ENCODE peak calls at places on chromosome 1, in four cellular contexts. One of them, this sample, is unnamed.

GRCh38 chr1:184189361-184189760 is 137.8 kb downstream of the TSEN15 start:
- DNase-seq in T-helper 17 cell: no peak
- DNase-seq in mammary epithelial cell: no peak
- DNase-seq in amygdala: no peak
- DNase-seq in this sample: no peak

GRCh38 chr1:222974496-222974895 is 159.7 kb downstream of the DISP1 start:
- DNase-seq in T-helper 17 cell: no peak
- DNase-seq in mammary epithelial cell: peak
- DNase-seq in amygdala: no peak
- DNase-seq in this sample: no peak

GRCh38 chr1:153633161-153633746 is 612 bp upstream of the CHTOP start:
- DNase-seq in mammary epithelial cell: no peak
- DNase-seq in T-helper 17 cell: no peak
- DNase-seq in amygdala: no peak
- DNase-seq in this sample: no peak

GRCh38 chr1:78171736-78172590 is 126.2 kb downstream of the GIPC2 start:
- DNase-seq in T-helper 17 cell: no peak
- DNase-seq in amygdala: no peak
- DNase-seq in mammary epithelial cell: peak
- DNase-seq in this sample: no peak

GRCh38 chr1:117611121-117611601 is 5.3 kb downstream of the TENT5C start:
- DNase-seq in mammary epithelial cell: no peak
- DNase-seq in T-helper 17 cell: no peak
- DNase-seq in amygdala: no peak
- DNase-seq in this sample: no peak

GRCh38 chr1:31696246-31696645 is 7.6 kb downstream of the COL16A1 start:
- DNase-seq in T-helper 17 cell: no peak
- DNase-seq in amygdala: peak
- DNase-seq in mammary epithelial cell: peak
- DNase-seq in this sample: peak

GRCh38 chr1:9302745-9303524 is 10.2 kb downstream of the SPSB1 start:
- DNase-seq in T-helper 17 cell: no peak
- DNase-seq in mammary epithelial cell: peak
- DNase-seq in amygdala: no peak
- DNase-seq in this sample: no peak

GRCh38 chr1:15020943-15021745 is 132.4 kb upstream of the TMEM51 start:
- DNase-seq in mammary epithelial cell: no peak
- DNase-seq in T-helper 17 cell: no peak
- DNase-seq in amygdala: no peak
- DNase-seq in this sample: no peak

GRCh38 chr1:78055565-78056132 is 9.9 kb downstream of the GIPC2 start:
- DNase-seq in T-helper 17 cell: no peak
- DNase-seq in mammary epithelial cell: no peak
- DNase-seq in amygdala: no peak
- DNase-seq in this sample: no peak

GRCh38 chr1:10755977-10756521 is 40.4 kb downstream of the CASZ1 start:
- DNase-seq in T-helper 17 cell: peak
- DNase-seq in mammary epithelial cell: peak
- DNase-seq in amygdala: no peak
- DNase-seq in this sample: no peak

GRCh38 chr1:27539901-27540861 is 50.2 kb upstream of the WASF2 start:
- DNase-seq in amygdala: no peak
- DNase-seq in mammary epithelial cell: peak
- DNase-seq in T-helper 17 cell: no peak
- DNase-seq in this sample: no peak

GRCh38 chr1:109765483-109765815 is 1.7 kb upstream of the EPS8L3 start:
- DNase-seq in amygdala: no peak
- DNase-seq in mammary epithelial cell: no peak
- DNase-seq in T-helper 17 cell: no peak
- DNase-seq in this sample: no peak

GRCh38 chr1:74650561-74650960 is 23.0 kb downstream of the ERICH3 start:
- DNase-seq in T-helper 17 cell: no peak
- DNase-seq in amygdala: no peak
- DNase-seq in mammary epithelial cell: peak
- DNase-seq in this sample: no peak